ENCODE peak calls at places on chromosomes 13 and 19, in eight cellular contexts. One of them, this sample, is unnamed.

GRCh38 chr19:35063940-35064818 is 22.7 kb downstream of the HPN start:
- DNase-seq in heart right ventricle: no peak
- DNase-seq in fibroblast of pulmonary artery: peak; percentile 55
- DNase-seq in kidney tubule cell: peak; percentile 70
- DNase-seq in heart left ventricle: no peak
- DNase-seq in CD14-positive monocyte: no peak
- DNase-seq in naive thymus-derived CD8-positive, alpha-beta T cell: no peak
- DNase-seq in pancreas: no peak
- DNase-seq in this sample: no peak

GRCh38 chr13:99104396-99104795 is 96.3 kb upstream of the UBAC2 start:
- DNase-seq in naive thymus-derived CD8-positive, alpha-beta T cell: no peak
- DNase-seq in CD14-positive monocyte: no peak
- DNase-seq in kidney tubule cell: no peak
- DNase-seq in fibroblast of pulmonary artery: no peak
- DNase-seq in heart left ventricle: no peak
- DNase-seq in pancreas: no peak
- DNase-seq in heart right ventricle: no peak
- DNase-seq in this sample: no peak

GRCh38 chr13:23744315-23744714 is 144.9 kb downstream of the MIPEP start:
- DNase-seq in CD14-positive monocyte: no peak
- DNase-seq in heart right ventricle: no peak
- DNase-seq in pancreas: no peak
- DNase-seq in kidney tubule cell: peak; percentile 93
- DNase-seq in fibroblast of pulmonary artery: no peak
- DNase-seq in heart left ventricle: no peak
- DNase-seq in naive thymus-derived CD8-positive, alpha-beta T cell: no peak
- DNase-seq in this sample: no peak

GRCh38 chr19:13961826-13962737 is 9.8 kb downstream of the DCAF15 start:
- DNase-seq in heart left ventricle: no peak
- DNase-seq in heart right ventricle: no peak
- DNase-seq in naive thymus-derived CD8-positive, alpha-beta T cell: no peak
- DNase-seq in fibroblast of pulmonary artery: no peak
- DNase-seq in pancreas: no peak
- DNase-seq in CD14-positive monocyte: no peak
- DNase-seq in kidney tubule cell: no peak
- DNase-seq in this sample: no peak

GRCh38 chr13:98083936-98084335 is 59.0 kb upstream of the FARP1 start:
- DNase-seq in heart right ventricle: no peak
- DNase-seq in naive thymus-derived CD8-positive, alpha-beta T cell: no peak
- DNase-seq in pancreas: no peak
- DNase-seq in fibroblast of pulmonary artery: peak; percentile 27
- DNase-seq in CD14-positive monocyte: no peak
- DNase-seq in heart left ventricle: no peak
- DNase-seq in kidney tubule cell: peak; percentile 42
- DNase-seq in this sample: no peak

GRCh38 chr19:41862445-41862986 is 2.5 kb downstream of the RPS19 start:
- DNase-seq in heart left ventricle: no peak
- DNase-seq in fibroblast of pulmonary artery: no peak
- DNase-seq in heart right ventricle: no peak
- DNase-seq in naive thymus-derived CD8-positive, alpha-beta T cell: no peak
- DNase-seq in CD14-positive monocyte: no peak
- DNase-seq in pancreas: no peak
- DNase-seq in kidney tubule cell: no peak
- DNase-seq in this sample: no peak

GRCh38 chr19:4977299-4978174 is 8.6 kb downstream of the KDM4B start:
- DNase-seq in pancreas: no peak
- DNase-seq in naive thymus-derived CD8-positive, alpha-beta T cell: no peak
- DNase-seq in CD14-positive monocyte: no peak
- DNase-seq in kidney tubule cell: peak; percentile 77
- DNase-seq in heart right ventricle: peak; percentile 66
- DNase-seq in heart left ventricle: no peak
- DNase-seq in fibroblast of pulmonary artery: peak; percentile 92
- DNase-seq in this sample: no peak

GRCh38 chr19:13876834-13877233 is at the start of gene NANOS3:
- DNase-seq in naive thymus-derived CD8-positive, alpha-beta T cell: no peak
- DNase-seq in pancreas: no peak
- DNase-seq in heart left ventricle: no peak
- DNase-seq in kidney tubule cell: no peak
- DNase-seq in heart right ventricle: no peak
- DNase-seq in CD14-positive monocyte: no peak
- DNase-seq in fibroblast of pulmonary artery: no peak
- DNase-seq in this sample: no peak

GRCh38 chr13:23867027-23867491 is 22.1 kb downstream of the MIPEP start:
- DNase-seq in CD14-positive monocyte: no peak
- DNase-seq in kidney tubule cell: peak; percentile 54
- DNase-seq in heart left ventricle: no peak
- DNase-seq in fibroblast of pulmonary artery: peak; percentile 41
- DNase-seq in naive thymus-derived CD8-positive, alpha-beta T cell: no peak
- DNase-seq in pancreas: no peak
- DNase-seq in heart right ventricle: no peak
- DNase-seq in this sample: no peak

GRCh38 chr19:51489113-51489512 is 10.8 kb downstream of the CEACAM18 start:
- DNase-seq in CD14-positive monocyte: no peak
- DNase-seq in pancreas: no peak
- DNase-seq in heart left ventricle: no peak
- DNase-seq in kidney tubule cell: no peak
- DNase-seq in heart right ventricle: no peak
- DNase-seq in fibroblast of pulmonary artery: no peak
- DNase-seq in naive thymus-derived CD8-positive, alpha-beta T cell: no peak
- DNase-seq in this sample: no peak

GRCh38 chr13:51811920-51812328 is 8.0 kb upstream of the DHRS12 start:
- DNase-seq in kidney tubule cell: peak; percentile 67
- DNase-seq in pancreas: no peak
- DNase-seq in heart right ventricle: no peak
- DNase-seq in naive thymus-derived CD8-positive, alpha-beta T cell: no peak
- DNase-seq in CD14-positive monocyte: peak; percentile 74
- DNase-seq in heart left ventricle: no peak
- DNase-seq in fibroblast of pulmonary artery: no peak
- DNase-seq in this sample: no peak

GRCh38 chr19:35262101-35262761 is 6.5 kb upstream of the USF2 start:
- DNase-seq in naive thymus-derived CD8-positive, alpha-beta T cell: no peak
- DNase-seq in CD14-positive monocyte: no peak
- DNase-seq in heart right ventricle: no peak
- DNase-seq in kidney tubule cell: no peak
- DNase-seq in fibroblast of pulmonary artery: no peak
- DNase-seq in pancreas: peak; percentile 15
- DNase-seq in heart left ventricle: no peak
- DNase-seq in this sample: no peak

GRCh38 chr13:57627663-57628062 is 3.9 kb upstream of the PCDH17 start:
- DNase-seq in heart right ventricle: no peak
- DNase-seq in naive thymus-derived CD8-positive, alpha-beta T cell: no peak
- DNase-seq in kidney tubule cell: peak; percentile 37
- DNase-seq in CD14-positive monocyte: no peak
- DNase-seq in pancreas: no peak
- DNase-seq in heart left ventricle: no peak
- DNase-seq in fibroblast of pulmonary artery: peak; percentile 51
- DNase-seq in this sample: no peak

GRCh38 chr19:50361290-50362029 is 4.0 kb downstream of the NAPSA start:
- DNase-seq in naive thymus-derived CD8-positive, alpha-beta T cell: no peak
- DNase-seq in kidney tubule cell: no peak
- DNase-seq in pancreas: no peak
- DNase-seq in fibroblast of pulmonary artery: no peak
- DNase-seq in CD14-positive monocyte: no peak
- DNase-seq in heart right ventricle: no peak
- DNase-seq in heart left ventricle: no peak
- DNase-seq in this sample: peak; percentile 79

GRCh38 chr13:48938308-48938943 is 37.3 kb upstream of the FNDC3A start:
- DNase-seq in heart left ventricle: no peak
- DNase-seq in naive thymus-derived CD8-positive, alpha-beta T cell: no peak
- DNase-seq in pancreas: no peak
- DNase-seq in heart right ventricle: no peak
- DNase-seq in kidney tubule cell: no peak
- DNase-seq in fibroblast of pulmonary artery: no peak
- DNase-seq in CD14-positive monocyte: no peak
- DNase-seq in this sample: no peak

GRCh38 chr13:31067416-31068118 is 94.1 kb downstream of the HSPH1 start:
- DNase-seq in CD14-positive monocyte: no peak
- DNase-seq in kidney tubule cell: peak; percentile 82
- DNase-seq in pancreas: no peak
- DNase-seq in heart right ventricle: no peak
- DNase-seq in fibroblast of pulmonary artery: peak; percentile 46
- DNase-seq in naive thymus-derived CD8-positive, alpha-beta T cell: no peak
- DNase-seq in heart left ventricle: no peak
- DNase-seq in this sample: no peak

GRCh38 chr13:101785858-101786257 is 333.4 kb downstream of the ITGBL1 start:
- DNase-seq in heart right ventricle: peak; percentile 14
- DNase-seq in fibroblast of pulmonary artery: peak; percentile 3
- DNase-seq in kidney tubule cell: peak; percentile 50
- DNase-seq in pancreas: no peak
- DNase-seq in CD14-positive monocyte: no peak
- DNase-seq in naive thymus-derived CD8-positive, alpha-beta T cell: no peak
- DNase-seq in heart left ventricle: peak; percentile 26
- DNase-seq in this sample: no peak

GRCh38 chr13:80706164-80706471 is 365.2 kb upstream of the SPRY2 start:
- DNase-seq in pancreas: no peak
- DNase-seq in kidney tubule cell: no peak
- DNase-seq in CD14-positive monocyte: no peak
- DNase-seq in fibroblast of pulmonary artery: no peak
- DNase-seq in naive thymus-derived CD8-positive, alpha-beta T cell: no peak
- DNase-seq in heart left ventricle: no peak
- DNase-seq in heart right ventricle: no peak
- DNase-seq in this sample: no peak

GRCh38 chr19:34145741-34146202 is 26.5 kb upstream of the LSM14A start:
- DNase-seq in kidney tubule cell: peak; percentile 59
- DNase-seq in heart right ventricle: no peak
- DNase-seq in naive thymus-derived CD8-positive, alpha-beta T cell: peak; percentile 53
- DNase-seq in pancreas: no peak
- DNase-seq in fibroblast of pulmonary artery: peak; percentile 72
- DNase-seq in CD14-positive monocyte: peak; percentile 61
- DNase-seq in heart left ventricle: peak; percentile 13
- DNase-seq in this sample: peak; percentile 49

GRCh38 chr19:11693505-11694499 is 44.9 kb downstream of the ZNF823 start:
- DNase-seq in naive thymus-derived CD8-positive, alpha-beta T cell: no peak
- DNase-seq in CD14-positive monocyte: no peak
- DNase-seq in fibroblast of pulmonary artery: peak; percentile 59
- DNase-seq in heart left ventricle: no peak
- DNase-seq in kidney tubule cell: peak; percentile 71
- DNase-seq in heart right ventricle: no peak
- DNase-seq in pancreas: no peak
- DNase-seq in this sample: no peak

GRCh38 chr19:36266375-36266961 is 51.6 kb downstream of the ZNF146 start:
- DNase-seq in naive thymus-derived CD8-positive, alpha-beta T cell: no peak
- DNase-seq in kidney tubule cell: peak; percentile 61
- DNase-seq in heart left ventricle: peak; percentile 86
- DNase-seq in fibroblast of pulmonary artery: no peak
- DNase-seq in heart right ventricle: no peak
- DNase-seq in CD14-positive monocyte: no peak
- DNase-seq in pancreas: no peak
- DNase-seq in this sample: no peak

GRCh38 chr19:45507864-45508680 is 793 bp downstream of the VASP start:
- DNase-seq in CD14-positive monocyte: no peak
- DNase-seq in fibroblast of pulmonary artery: no peak
- DNase-seq in naive thymus-derived CD8-positive, alpha-beta T cell: peak; percentile 48
- DNase-seq in heart left ventricle: no peak
- DNase-seq in heart right ventricle: peak; percentile 52
- DNase-seq in pancreas: peak; percentile 63
- DNase-seq in kidney tubule cell: peak; percentile 74
- DNase-seq in this sample: no peak

GRCh38 chr13:52968074-52968700 is 60.4 kb upstream of the OLFM4 start:
- DNase-seq in fibroblast of pulmonary artery: peak; percentile 72
- DNase-seq in heart right ventricle: peak; percentile 64
- DNase-seq in naive thymus-derived CD8-positive, alpha-beta T cell: peak; percentile 45
- DNase-seq in kidney tubule cell: peak; percentile 76
- DNase-seq in heart left ventricle: peak; percentile 61
- DNase-seq in CD14-positive monocyte: no peak
- DNase-seq in pancreas: peak; percentile 83
- DNase-seq in this sample: peak; percentile 75

GRCh38 chr19:1168877-1169791 is 4.9 kb downstream of the SBNO2 start:
- DNase-seq in fibroblast of pulmonary artery: peak; percentile 46
- DNase-seq in heart left ventricle: no peak
- DNase-seq in naive thymus-derived CD8-positive, alpha-beta T cell: no peak
- DNase-seq in pancreas: no peak
- DNase-seq in CD14-positive monocyte: peak; percentile 66
- DNase-seq in heart right ventricle: no peak
- DNase-seq in kidney tubule cell: peak; percentile 90
- DNase-seq in this sample: no peak

GRCh38 chr13:28408235-28408848 is 86.6 kb downstream of the FLT1 start:
- DNase-seq in fibroblast of pulmonary artery: peak; percentile 76
- DNase-seq in heart left ventricle: peak; percentile 84
- DNase-seq in CD14-positive monocyte: no peak
- DNase-seq in pancreas: no peak
- DNase-seq in naive thymus-derived CD8-positive, alpha-beta T cell: no peak
- DNase-seq in heart right ventricle: peak; percentile 57
- DNase-seq in kidney tubule cell: no peak
- DNase-seq in this sample: no peak

This sample was measured in lung.